ENCODE peak calls at places on chromosomes 3 and 15, in six cellular contexts. H is activated T-cell treated with anti-CD3 and anti-CD28 coated beads, Interleukin-2, amount 50 U/mL, for 48 hours; M is GM23338; T is T-helper 9 cell; Y is dorsolateral prefrontal cortex; L is Ammon's horn. A is an unnamed sample.

GRCh38 chr3:32614956-32615355 is 44.3 kb upstream of the DYNC1LI1 start:
- DNase-seq in M (no peak), T (no peak), Y (no peak), H (no peak), L (no peak), A (peak; percentile 1)

GRCh38 chr3:127820871-127821853 is 1.2 kb downstream of the MGLL start:
- DNase-seq in T (no peak), L (no peak), M (no peak), Y (no peak), H (no peak), A (no peak)

GRCh38 chr3:142888099-142888483 is 792 bp downstream of the PCOLCE2 start:
- DNase-seq in H (no peak), Y (no peak), L (no peak), M (peak; percentile 77), T (no peak), A (no peak)

GRCh38 chr3:11240496-11240895 is 31.7 kb upstream of the ATG7 start:
- DNase-seq in T (no peak), L (no peak), Y (no peak), H (peak; percentile 74), M (no peak), A (no peak)

GRCh38 chr3:52227766-52228165 is 2.3 kb upstream of the TLR9 start:
- DNase-seq in H (peak; percentile 19), Y (no peak), L (no peak), M (no peak), T (no peak), A (no peak)

GRCh38 chr3:195263193-195263924 is 7.6 kb downstream of the XXYLT1 start:
- DNase-seq in L (no peak), H (no peak), T (no peak), Y (no peak), M (no peak), A (no peak)

GRCh38 chr15:25739687-25740121 is 123.4 kb downstream of the ATP10A start:
- DNase-seq in T (no peak), M (peak; percentile 61), L (peak; percentile 52), Y (no peak), H (peak; percentile 45), A (no peak)

GRCh38 chr3:20225769-20226168 is 39.8 kb upstream of the SGO1 start:
- DNase-seq in L (peak; percentile 62), M (peak; percentile 79), H (no peak), Y (no peak), T (no peak), A (peak; percentile 34)

GRCh38 chr3:89113887-89114840 is 6.7 kb downstream of the EPHA3 start:
- DNase-seq in M (peak; percentile 93), T (no peak), H (peak; percentile 51), L (peak; percentile 78), Y (peak; percentile 61), A (no peak)

A was measured in glomerular endothelial cell.